ENCODE peak calls at places on chromosomes 1 and 21, in seven cellular contexts. One of them, this sample, is unnamed.

GRCh38 chr1:34785231-34785874 is 4.3 kb downstream of the GJB3 start:
- DNase-seq in nucleus accumbens: no peak
- DNase-seq in hippocampal formation: no peak
- DNase-seq in tibial artery: no peak
- DNase-seq in activated CD8-positive, alpha-beta memory T cell treated with anti-CD3 and anti-CD28 coated beads for 4 hours: no peak
- DNase-seq in osteocyte: no peak
- DNase-seq in dorsolateral prefrontal cortex: no peak
- DNase-seq in this sample: no peak

GRCh38 chr1:33435096-33435820 is 4.4 kb upstream of the PHC2 start:
- DNase-seq in activated CD8-positive, alpha-beta memory T cell treated with anti-CD3 and anti-CD28 coated beads for 4 hours: no peak
- DNase-seq in osteocyte: no peak
- DNase-seq in hippocampal formation: peak; percentile 16
- DNase-seq in tibial artery: no peak
- DNase-seq in nucleus accumbens: no peak
- DNase-seq in dorsolateral prefrontal cortex: peak; percentile 45
- DNase-seq in this sample: no peak

GRCh38 chr1:198443374-198444233 is 96.9 kb downstream of the ATP6V1G3 start:
- DNase-seq in tibial artery: no peak
- DNase-seq in osteocyte: no peak
- DNase-seq in nucleus accumbens: no peak
- DNase-seq in dorsolateral prefrontal cortex: no peak
- DNase-seq in activated CD8-positive, alpha-beta memory T cell treated with anti-CD3 and anti-CD28 coated beads for 4 hours: no peak
- DNase-seq in hippocampal formation: no peak
- DNase-seq in this sample: no peak

GRCh38 chr1:99173900-99174299 is 90.4 kb upstream of the PLPPR4 start:
- DNase-seq in hippocampal formation: no peak
- DNase-seq in nucleus accumbens: no peak
- DNase-seq in activated CD8-positive, alpha-beta memory T cell treated with anti-CD3 and anti-CD28 coated beads for 4 hours: no peak
- DNase-seq in tibial artery: no peak
- DNase-seq in osteocyte: no peak
- DNase-seq in dorsolateral prefrontal cortex: no peak
- DNase-seq in this sample: no peak

GRCh38 chr1:228332797-228333738 is 73.6 kb downstream of the TRIM11 start:
- DNase-seq in hippocampal formation: no peak
- DNase-seq in activated CD8-positive, alpha-beta memory T cell treated with anti-CD3 and anti-CD28 coated beads for 4 hours: no peak
- DNase-seq in dorsolateral prefrontal cortex: no peak
- DNase-seq in nucleus accumbens: no peak
- DNase-seq in osteocyte: peak; percentile 82
- DNase-seq in tibial artery: no peak
- DNase-seq in this sample: no peak

GRCh38 chr1:172779501-172779900 is 120.6 kb downstream of the FASLG start:
- DNase-seq in dorsolateral prefrontal cortex: no peak
- DNase-seq in activated CD8-positive, alpha-beta memory T cell treated with anti-CD3 and anti-CD28 coated beads for 4 hours: no peak
- DNase-seq in nucleus accumbens: no peak
- DNase-seq in osteocyte: no peak
- DNase-seq in tibial artery: no peak
- DNase-seq in hippocampal formation: no peak
- DNase-seq in this sample: no peak

GRCh38 chr1:38270241-38270871 is 223.8 kb upstream of the POU3F1 start:
- DNase-seq in activated CD8-positive, alpha-beta memory T cell treated with anti-CD3 and anti-CD28 coated beads for 4 hours: no peak
- DNase-seq in dorsolateral prefrontal cortex: no peak
- DNase-seq in hippocampal formation: no peak
- DNase-seq in nucleus accumbens: no peak
- DNase-seq in osteocyte: no peak
- DNase-seq in tibial artery: no peak
- DNase-seq in this sample: no peak

GRCh38 chr1:26281091-26281958 is 1.4 kb downstream of the SH3BGRL3 start:
- DNase-seq in hippocampal formation: no peak
- DNase-seq in activated CD8-positive, alpha-beta memory T cell treated with anti-CD3 and anti-CD28 coated beads for 4 hours: no peak
- DNase-seq in dorsolateral prefrontal cortex: no peak
- DNase-seq in osteocyte: no peak
- DNase-seq in nucleus accumbens: no peak
- DNase-seq in tibial artery: no peak
- DNase-seq in this sample: no peak

GRCh38 chr1:230268371-230269170 is 157.6 kb downstream of the PGBD5 start:
- DNase-seq in activated CD8-positive, alpha-beta memory T cell treated with anti-CD3 and anti-CD28 coated beads for 4 hours: no peak
- DNase-seq in tibial artery: no peak
- DNase-seq in nucleus accumbens: no peak
- DNase-seq in dorsolateral prefrontal cortex: peak; percentile 39
- DNase-seq in osteocyte: no peak
- DNase-seq in hippocampal formation: peak; percentile 59
- DNase-seq in this sample: no peak

GRCh38 chr1:86155807-86156561 is 588 bp downstream of the COL24A1 start:
- DNase-seq in tibial artery: no peak
- DNase-seq in nucleus accumbens: no peak
- DNase-seq in activated CD8-positive, alpha-beta memory T cell treated with anti-CD3 and anti-CD28 coated beads for 4 hours: no peak
- DNase-seq in osteocyte: no peak
- DNase-seq in dorsolateral prefrontal cortex: no peak
- DNase-seq in hippocampal formation: no peak
- DNase-seq in this sample: no peak

GRCh38 chr1:232622378-232622777 is 7.6 kb downstream of the SIPA1L2 start:
- DNase-seq in nucleus accumbens: no peak
- DNase-seq in dorsolateral prefrontal cortex: no peak
- DNase-seq in hippocampal formation: no peak
- DNase-seq in activated CD8-positive, alpha-beta memory T cell treated with anti-CD3 and anti-CD28 coated beads for 4 hours: no peak
- DNase-seq in tibial artery: no peak
- DNase-seq in osteocyte: no peak
- DNase-seq in this sample: no peak

GRCh38 chr21:35223480-35224156 is 174.5 kb upstream of the RUNX1 start:
- DNase-seq in tibial artery: no peak
- DNase-seq in nucleus accumbens: no peak
- DNase-seq in osteocyte: no peak
- DNase-seq in dorsolateral prefrontal cortex: no peak
- DNase-seq in hippocampal formation: no peak
- DNase-seq in activated CD8-positive, alpha-beta memory T cell treated with anti-CD3 and anti-CD28 coated beads for 4 hours: no peak
- DNase-seq in this sample: no peak

GRCh38 chr21:41612674-41613250 is 104.8 kb upstream of the TMPRSS2 start:
- DNase-seq in hippocampal formation: peak; percentile 69
- DNase-seq in tibial artery: peak; percentile 90
- DNase-seq in activated CD8-positive, alpha-beta memory T cell treated with anti-CD3 and anti-CD28 coated beads for 4 hours: no peak
- DNase-seq in dorsolateral prefrontal cortex: peak; percentile 44
- DNase-seq in osteocyte: peak; percentile 96
- DNase-seq in nucleus accumbens: peak; percentile 31
- DNase-seq in this sample: no peak

GRCh38 chr1:167492509-167492910 is 25.8 kb downstream of the CD247 start:
- DNase-seq in nucleus accumbens: no peak
- DNase-seq in tibial artery: no peak
- DNase-seq in activated CD8-positive, alpha-beta memory T cell treated with anti-CD3 and anti-CD28 coated beads for 4 hours: no peak
- DNase-seq in osteocyte: no peak
- DNase-seq in dorsolateral prefrontal cortex: no peak
- DNase-seq in hippocampal formation: no peak
- DNase-seq in this sample: no peak

GRCh38 chr1:36446261-36446660 is 4.0 kb downstream of the OSCP1 start:
- DNase-seq in dorsolateral prefrontal cortex: no peak
- DNase-seq in nucleus accumbens: no peak
- DNase-seq in hippocampal formation: no peak
- DNase-seq in activated CD8-positive, alpha-beta memory T cell treated with anti-CD3 and anti-CD28 coated beads for 4 hours: no peak
- DNase-seq in tibial artery: no peak
- DNase-seq in osteocyte: no peak
- DNase-seq in this sample: no peak

GRCh38 chr1:205517288-205517687 is 12.8 kb downstream of the CDK18 start:
- DNase-seq in activated CD8-positive, alpha-beta memory T cell treated with anti-CD3 and anti-CD28 coated beads for 4 hours: no peak
- DNase-seq in hippocampal formation: no peak
- DNase-seq in osteocyte: no peak
- DNase-seq in nucleus accumbens: no peak
- DNase-seq in tibial artery: no peak
- DNase-seq in dorsolateral prefrontal cortex: no peak
- DNase-seq in this sample: no peak

GRCh38 chr1:159855709-159856108 is 6.7 kb downstream of the VSIG8 start:
- DNase-seq in hippocampal formation: no peak
- DNase-seq in nucleus accumbens: no peak
- DNase-seq in tibial artery: no peak
- DNase-seq in dorsolateral prefrontal cortex: no peak
- DNase-seq in osteocyte: no peak
- DNase-seq in activated CD8-positive, alpha-beta memory T cell treated with anti-CD3 and anti-CD28 coated beads for 4 hours: no peak
- DNase-seq in this sample: no peak

GRCh38 chr1:54255026-54255425 is 55.1 kb downstream of the MRPL37 start:
- DNase-seq in nucleus accumbens: no peak
- DNase-seq in osteocyte: no peak
- DNase-seq in hippocampal formation: no peak
- DNase-seq in tibial artery: no peak
- DNase-seq in dorsolateral prefrontal cortex: no peak
- DNase-seq in activated CD8-positive, alpha-beta memory T cell treated with anti-CD3 and anti-CD28 coated beads for 4 hours: no peak
- DNase-seq in this sample: no peak

GRCh38 chr1:216462061-216462775 is 39.0 kb upstream of the USH2A start:
- DNase-seq in hippocampal formation: no peak
- DNase-seq in activated CD8-positive, alpha-beta memory T cell treated with anti-CD3 and anti-CD28 coated beads for 4 hours: no peak
- DNase-seq in nucleus accumbens: no peak
- DNase-seq in dorsolateral prefrontal cortex: no peak
- DNase-seq in osteocyte: no peak
- DNase-seq in tibial artery: no peak
- DNase-seq in this sample: no peak

GRCh38 chr1:37602750-37603694 is 7.3 kb upstream of the GNL2 start:
- DNase-seq in hippocampal formation: peak; percentile 7
- DNase-seq in activated CD8-positive, alpha-beta memory T cell treated with anti-CD3 and anti-CD28 coated beads for 4 hours: no peak
- DNase-seq in nucleus accumbens: no peak
- DNase-seq in tibial artery: no peak
- DNase-seq in osteocyte: no peak
- DNase-seq in dorsolateral prefrontal cortex: no peak
- DNase-seq in this sample: peak; percentile 10

GRCh38 chr1:30485072-30485471 is 238.3 kb downstream of the MATN1 start:
- DNase-seq in activated CD8-positive, alpha-beta memory T cell treated with anti-CD3 and anti-CD28 coated beads for 4 hours: no peak
- DNase-seq in dorsolateral prefrontal cortex: no peak
- DNase-seq in tibial artery: no peak
- DNase-seq in hippocampal formation: no peak
- DNase-seq in nucleus accumbens: no peak
- DNase-seq in osteocyte: no peak
- DNase-seq in this sample: no peak

GRCh38 chr1:6019166-6019845 is 26.4 kb upstream of the KCNAB2 start:
- DNase-seq in nucleus accumbens: no peak
- DNase-seq in tibial artery: no peak
- DNase-seq in osteocyte: no peak
- DNase-seq in dorsolateral prefrontal cortex: no peak
- DNase-seq in hippocampal formation: no peak
- DNase-seq in activated CD8-positive, alpha-beta memory T cell treated with anti-CD3 and anti-CD28 coated beads for 4 hours: no peak
- DNase-seq in this sample: no peak

GRCh38 chr1:50929376-50929958 is 30.6 kb downstream of the FAF1 start:
- DNase-seq in tibial artery: no peak
- DNase-seq in hippocampal formation: peak; percentile 46
- DNase-seq in activated CD8-positive, alpha-beta memory T cell treated with anti-CD3 and anti-CD28 coated beads for 4 hours: no peak
- DNase-seq in dorsolateral prefrontal cortex: no peak
- DNase-seq in nucleus accumbens: no peak
- DNase-seq in osteocyte: no peak
- DNase-seq in this sample: no peak

GRCh38 chr1:172041689-172042088 is 200.4 kb downstream of the DNM3 start:
- DNase-seq in activated CD8-positive, alpha-beta memory T cell treated with anti-CD3 and anti-CD28 coated beads for 4 hours: no peak
- DNase-seq in dorsolateral prefrontal cortex: no peak
- DNase-seq in osteocyte: no peak
- DNase-seq in nucleus accumbens: no peak
- DNase-seq in hippocampal formation: no peak
- DNase-seq in tibial artery: no peak
- DNase-seq in this sample: no peak

GRCh38 chr1:167273027-167273800 is 52.5 kb downstream of the POU2F1 start:
- DNase-seq in activated CD8-positive, alpha-beta memory T cell treated with anti-CD3 and anti-CD28 coated beads for 4 hours: no peak
- DNase-seq in nucleus accumbens: no peak
- DNase-seq in hippocampal formation: no peak
- DNase-seq in dorsolateral prefrontal cortex: no peak
- DNase-seq in osteocyte: no peak
- DNase-seq in tibial artery: no peak
- DNase-seq in this sample: no peak

GRCh38 chr21:33654412-33654811 is 12.1 kb downstream of the ITSN1 start:
- DNase-seq in dorsolateral prefrontal cortex: no peak
- DNase-seq in hippocampal formation: no peak
- DNase-seq in activated CD8-positive, alpha-beta memory T cell treated with anti-CD3 and anti-CD28 coated beads for 4 hours: no peak
- DNase-seq in tibial artery: no peak
- DNase-seq in nucleus accumbens: no peak
- DNase-seq in osteocyte: no peak
- DNase-seq in this sample: no peak

GRCh38 chr1:17930635-17931034 is 175.5 kb downstream of the ACTL8 start:
- DNase-seq in nucleus accumbens: no peak
- DNase-seq in hippocampal formation: no peak
- DNase-seq in osteocyte: no peak
- DNase-seq in tibial artery: no peak
- DNase-seq in dorsolateral prefrontal cortex: no peak
- DNase-seq in activated CD8-positive, alpha-beta memory T cell treated with anti-CD3 and anti-CD28 coated beads for 4 hours: no peak
- DNase-seq in this sample: no peak

GRCh38 chr1:153790282-153790995 is 15.2 kb downstream of the SLC27A3 start:
- DNase-seq in dorsolateral prefrontal cortex: peak; percentile 88
- DNase-seq in nucleus accumbens: peak; percentile 16
- DNase-seq in tibial artery: peak; percentile 91
- DNase-seq in activated CD8-positive, alpha-beta memory T cell treated with anti-CD3 and anti-CD28 coated beads for 4 hours: no peak
- DNase-seq in osteocyte: no peak
- DNase-seq in hippocampal formation: peak; percentile 89
- DNase-seq in this sample: no peak

GRCh38 chr1:109369167-109369746 is 28.5 kb downstream of the SORT1 start:
- DNase-seq in hippocampal formation: no peak
- DNase-seq in tibial artery: no peak
- DNase-seq in osteocyte: no peak
- DNase-seq in activated CD8-positive, alpha-beta memory T cell treated with anti-CD3 and anti-CD28 coated beads for 4 hours: no peak
- DNase-seq in dorsolateral prefrontal cortex: no peak
- DNase-seq in nucleus accumbens: no peak
- DNase-seq in this sample: no peak

GRCh38 chr1:200139661-200140250 is 112.2 kb downstream of the NR5A2 start:
- DNase-seq in tibial artery: no peak
- DNase-seq in hippocampal formation: peak; percentile 17
- DNase-seq in activated CD8-positive, alpha-beta memory T cell treated with anti-CD3 and anti-CD28 coated beads for 4 hours: no peak
- DNase-seq in osteocyte: no peak
- DNase-seq in dorsolateral prefrontal cortex: no peak
- DNase-seq in nucleus accumbens: no peak
- DNase-seq in this sample: no peak

GRCh38 chr1:54564312-54565112 is 16.5 kb downstream of the ACOT11 start:
- DNase-seq in osteocyte: no peak
- DNase-seq in activated CD8-positive, alpha-beta memory T cell treated with anti-CD3 and anti-CD28 coated beads for 4 hours: no peak
- DNase-seq in nucleus accumbens: no peak
- DNase-seq in hippocampal formation: no peak
- DNase-seq in tibial artery: no peak
- DNase-seq in dorsolateral prefrontal cortex: no peak
- DNase-seq in this sample: no peak

GRCh38 chr1:228927947-228928898 is 192.9 kb downstream of the RHOU start:
- DNase-seq in activated CD8-positive, alpha-beta memory T cell treated with anti-CD3 and anti-CD28 coated beads for 4 hours: no peak
- DNase-seq in tibial artery: no peak
- DNase-seq in osteocyte: no peak
- DNase-seq in dorsolateral prefrontal cortex: no peak
- DNase-seq in nucleus accumbens: no peak
- DNase-seq in hippocampal formation: no peak
- DNase-seq in this sample: no peak

GRCh38 chr1:159008744-159009188 is 941 bp upstream of the IFI16 start:
- DNase-seq in tibial artery: no peak
- DNase-seq in nucleus accumbens: no peak
- DNase-seq in osteocyte: no peak
- DNase-seq in dorsolateral prefrontal cortex: no peak
- DNase-seq in hippocampal formation: no peak
- DNase-seq in activated CD8-positive, alpha-beta memory T cell treated with anti-CD3 and anti-CD28 coated beads for 4 hours: peak; percentile 60
- DNase-seq in this sample: no peak